ENCODE peak calls at places on chromosomes 2 and 18, in nine cellular contexts. N is amniotic stem cell; R is stimulated activated CD4-positive, alpha-beta T cell treated with anti-CD3 and anti-CD28 coated beads, Interleukin-2, amount 100 ng/mL, for 48 hours; I is SK-N-SH; X is nephron progenitor cell; A is right cardiac atrium; U is activated naive CD4-positive, alpha-beta T cell treated with anti-CD3 and anti-CD28 coated beads for 36 hours; Q is M059J; P is HFF-Myc. H is an unnamed sample.

GRCh38 chr2:70995227-70995729 is 605 bp upstream of the TEX261 start:
- DNase-seq in N (peak), R (peak), I (peak), X (peak), A (no peak), U (peak), Q (peak), P (peak), H (peak)

GRCh38 chr18:69898241-69898861 is 49.3 kb downstream of the CD226 start:
- DNase-seq in N (no peak), R (no peak), I (no peak), X (no peak), A (no peak), U (peak), Q (peak), P (no peak), H (no peak)

GRCh38 chr18:21404426-21404825 is 162.4 kb downstream of the GREB1L start:
- DNase-seq in N (no peak), R (no peak), I (no peak), X (no peak), A (no peak), U (no peak), Q (no peak), P (no peak), H (no peak)

GRCh38 chr2:217711236-217711635 is 291.6 kb downstream of the TNS1 start:
- DNase-seq in N (peak), R (no peak), I (no peak), X (no peak), A (no peak), U (no peak), Q (peak), P (no peak), H (no peak)

GRCh38 chr18:9809686-9810085 is 76.1 kb upstream of the TXNDC2 start:
- DNase-seq in N (no peak), R (no peak), I (no peak), X (no peak), A (no peak), U (no peak), Q (no peak), P (no peak), H (no peak)

GRCh38 chr18:36187826-36188721 is 777 bp downstream of the MOCOS start:
- DNase-seq in N (no peak), R (no peak), I (no peak), X (peak), A (peak), U (no peak), Q (peak), P (no peak), H (peak)

GRCh38 chr2:224971214-224971613 is 71.1 kb downstream of the DOCK10 start:
- DNase-seq in N (no peak), R (no peak), I (no peak), X (no peak), A (no peak), U (no peak), Q (no peak), P (no peak), H (no peak)

GRCh38 chr2:233928594-233929351 is 11.6 kb downstream of the TRPM8 start:
- DNase-seq in N (no peak), R (peak), I (peak), X (peak), A (no peak), U (peak), Q (peak), P (no peak), H (peak)

GRCh38 chr2:71778514-71779305 is 325.3 kb downstream of the DYSF start:
- DNase-seq in N (no peak), R (no peak), I (no peak), X (no peak), A (no peak), U (no peak), Q (peak), P (no peak), H (no peak)

GRCh38 chr2:196380575-196380974 is 209.2 kb upstream of the STK17B start:
- DNase-seq in N (no peak), R (no peak), I (no peak), X (no peak), A (no peak), U (no peak), Q (no peak), P (no peak), H (no peak)

GRCh38 chr18:76482971-76483691 is 11.9 kb downstream of the ZNF516 start:
- DNase-seq in N (no peak), R (no peak), I (no peak), X (no peak), A (no peak), U (no peak), Q (no peak), P (no peak), H (no peak)

GRCh38 chr2:239770240-239770639 is 254.9 kb downstream of the NDUFA10 start:
- DNase-seq in N (no peak), R (no peak), I (no peak), X (no peak), A (no peak), U (no peak), Q (no peak), P (no peak), H (no peak)

GRCh38 chr2:191923652-191923997 is 76.7 kb upstream of the CAVIN2 start:
- DNase-seq in N (no peak), R (no peak), I (no peak), X (no peak), A (no peak), U (no peak), Q (peak), P (no peak), H (no peak)

GRCh38 chr18:49321800-49322461 is 138.5 kb downstream of the DYM start:
- DNase-seq in N (peak), R (no peak), I (no peak), X (no peak), A (no peak), U (no peak), Q (peak), P (no peak), H (no peak)

GRCh38 chr2:70960833-70961647 is 17.4 kb upstream of the ANKRD53 start:
- DNase-seq in N (no peak), R (no peak), I (peak), X (no peak), A (no peak), U (peak), Q (no peak), P (no peak), H (peak)

GRCh38 chr2:71303849-71304248 is 27.7 kb upstream of the ZNF638 start:
- DNase-seq in N (no peak), R (no peak), I (no peak), X (no peak), A (no peak), U (no peak), Q (no peak), P (no peak), H (no peak)

H was measured in body of pancreas.